ENCODE peak calls at places on chromosome 6, in seven cellular contexts. One of them, this sample, is unnamed.

GRCh38 chr6:62288974-62289373 is 2.9 kb upstream of the KHDRBS2 start:
- DNase-seq in ascending aorta: no peak
- DNase-seq in right atrium auricular region: no peak
- DNase-seq in K562: no peak
- DNase-seq in spleen: no peak
- DNase-seq in IMR-90: no peak
- DNase-seq in heart left ventricle: no peak
- DNase-seq in this sample: no peak

GRCh38 chr6:33490198-33490597 is 35.8 kb downstream of the ZBTB9 start:
- DNase-seq in ascending aorta: no peak
- DNase-seq in right atrium auricular region: no peak
- DNase-seq in K562: no peak
- DNase-seq in spleen: no peak
- DNase-seq in IMR-90: no peak
- DNase-seq in heart left ventricle: no peak
- DNase-seq in this sample: no peak

GRCh38 chr6:167832497-167833395 is 6.0 kb downstream of the AFDN start:
- DNase-seq in ascending aorta: no peak
- DNase-seq in right atrium auricular region: no peak
- DNase-seq in K562: no peak
- DNase-seq in spleen: no peak
- DNase-seq in IMR-90: peak; percentile 33
- DNase-seq in heart left ventricle: no peak
- DNase-seq in this sample: no peak

GRCh38 chr6:161353208-161353613 is 79.3 kb upstream of the AGPAT4 start:
- DNase-seq in ascending aorta: no peak
- DNase-seq in right atrium auricular region: no peak
- DNase-seq in K562: peak; percentile 61
- DNase-seq in spleen: no peak
- DNase-seq in IMR-90: no peak
- DNase-seq in heart left ventricle: no peak
- DNase-seq in this sample: no peak

GRCh38 chr6:155314092-155314772 is at the start of gene TFB1M:
- DNase-seq in ascending aorta: peak; percentile 99
- DNase-seq in right atrium auricular region: peak; percentile 98
- DNase-seq in K562: peak; percentile 96
- DNase-seq in spleen: peak; percentile 99
- DNase-seq in IMR-90: peak; percentile 98
- DNase-seq in heart left ventricle: peak; percentile 98
- DNase-seq in this sample: peak; percentile 88

GRCh38 chr6:109318328-109318876 is 63.9 kb downstream of the CD164 start:
- DNase-seq in ascending aorta: no peak
- DNase-seq in right atrium auricular region: no peak
- DNase-seq in K562: no peak
- DNase-seq in spleen: no peak
- DNase-seq in IMR-90: no peak
- DNase-seq in heart left ventricle: no peak
- DNase-seq in this sample: no peak

GRCh38 chr6:145360865-145361264 is 374.5 kb downstream of the EPM2A start:
- DNase-seq in ascending aorta: no peak
- DNase-seq in right atrium auricular region: no peak
- DNase-seq in K562: no peak
- DNase-seq in spleen: no peak
- DNase-seq in IMR-90: no peak
- DNase-seq in heart left ventricle: no peak
- DNase-seq in this sample: no peak

GRCh38 chr6:106752641-106753040 is 123.3 kb downstream of the QRSL1 start:
- DNase-seq in ascending aorta: no peak
- DNase-seq in right atrium auricular region: no peak
- DNase-seq in K562: no peak
- DNase-seq in spleen: no peak
- DNase-seq in IMR-90: no peak
- DNase-seq in heart left ventricle: no peak
- DNase-seq in this sample: no peak

GRCh38 chr6:75481936-75482593 is 11.5 kb downstream of the FILIP1 start:
- DNase-seq in ascending aorta: no peak
- DNase-seq in right atrium auricular region: no peak
- DNase-seq in K562: no peak
- DNase-seq in spleen: no peak
- DNase-seq in IMR-90: peak; percentile 80
- DNase-seq in heart left ventricle: no peak
- DNase-seq in this sample: no peak

GRCh38 chr6:107360476-107360875 is 98.9 kb downstream of the PDSS2 start:
- DNase-seq in ascending aorta: no peak
- DNase-seq in right atrium auricular region: no peak
- DNase-seq in K562: no peak
- DNase-seq in spleen: no peak
- DNase-seq in IMR-90: peak; percentile 46
- DNase-seq in heart left ventricle: no peak
- DNase-seq in this sample: no peak

GRCh38 chr6:14382381-14383236 is 265.0 kb downstream of the CD83 start:
- DNase-seq in ascending aorta: no peak
- DNase-seq in right atrium auricular region: no peak
- DNase-seq in K562: no peak
- DNase-seq in spleen: no peak
- DNase-seq in IMR-90: no peak
- DNase-seq in heart left ventricle: no peak
- DNase-seq in this sample: no peak

GRCh38 chr6:133606833-133607232 is 282.1 kb upstream of the TCF21 start:
- DNase-seq in ascending aorta: no peak
- DNase-seq in right atrium auricular region: no peak
- DNase-seq in K562: no peak
- DNase-seq in spleen: no peak
- DNase-seq in IMR-90: no peak
- DNase-seq in heart left ventricle: no peak
- DNase-seq in this sample: no peak

GRCh38 chr6:159565181-159565580 is 127.9 kb downstream of the SOD2 start:
- DNase-seq in ascending aorta: no peak
- DNase-seq in right atrium auricular region: no peak
- DNase-seq in K562: no peak
- DNase-seq in spleen: no peak
- DNase-seq in IMR-90: no peak
- DNase-seq in heart left ventricle: no peak
- DNase-seq in this sample: no peak

GRCh38 chr6:46216879-46217278 is 46.1 kb upstream of the ENPP5 start:
- DNase-seq in ascending aorta: no peak
- DNase-seq in right atrium auricular region: no peak
- DNase-seq in K562: no peak
- DNase-seq in spleen: no peak
- DNase-seq in IMR-90: no peak
- DNase-seq in heart left ventricle: no peak
- DNase-seq in this sample: no peak

GRCh38 chr6:170224694-170225660 is 65.9 kb downstream of the DLL1 start:
- DNase-seq in ascending aorta: no peak
- DNase-seq in right atrium auricular region: no peak
- DNase-seq in K562: no peak
- DNase-seq in spleen: peak; percentile 75
- DNase-seq in IMR-90: peak; percentile 44
- DNase-seq in heart left ventricle: peak; percentile 12
- DNase-seq in this sample: no peak

GRCh38 chr6:32982702-32983492 is 14.5 kb downstream of the BRD2 start:
- DNase-seq in ascending aorta: no peak
- DNase-seq in right atrium auricular region: no peak
- DNase-seq in K562: no peak
- DNase-seq in spleen: no peak
- DNase-seq in IMR-90: no peak
- DNase-seq in heart left ventricle: no peak
- DNase-seq in this sample: no peak

GRCh38 chr6:133240511-133241087 is 558 bp upstream of the EYA4 start:
- DNase-seq in ascending aorta: no peak
- DNase-seq in right atrium auricular region: no peak
- DNase-seq in K562: no peak
- DNase-seq in spleen: no peak
- DNase-seq in IMR-90: peak; percentile 75
- DNase-seq in heart left ventricle: peak; percentile 49
- DNase-seq in this sample: peak; percentile 22

GRCh38 chr6:7805828-7806227 is 79.9 kb downstream of the BMP6 start:
- DNase-seq in ascending aorta: no peak
- DNase-seq in right atrium auricular region: no peak
- DNase-seq in K562: no peak
- DNase-seq in spleen: no peak
- DNase-seq in IMR-90: no peak
- DNase-seq in heart left ventricle: no peak
- DNase-seq in this sample: no peak

GRCh38 chr6:162705736-162706135 is 21.8 kb downstream of the PRKN start:
- DNase-seq in ascending aorta: no peak
- DNase-seq in right atrium auricular region: no peak
- DNase-seq in K562: no peak
- DNase-seq in spleen: no peak
- DNase-seq in IMR-90: no peak
- DNase-seq in heart left ventricle: no peak
- DNase-seq in this sample: no peak

GRCh38 chr6:161835426-161836029 is 561.7 kb upstream of the AGPAT4 start:
- DNase-seq in ascending aorta: no peak
- DNase-seq in right atrium auricular region: peak; percentile 13
- DNase-seq in K562: no peak
- DNase-seq in spleen: no peak
- DNase-seq in IMR-90: no peak
- DNase-seq in heart left ventricle: no peak
- DNase-seq in this sample: no peak

GRCh38 chr6:88908598-88909548 is 54.5 kb downstream of the RNGTT start:
- DNase-seq in ascending aorta: no peak
- DNase-seq in right atrium auricular region: no peak
- DNase-seq in K562: no peak
- DNase-seq in spleen: no peak
- DNase-seq in IMR-90: no peak
- DNase-seq in heart left ventricle: no peak
- DNase-seq in this sample: no peak

GRCh38 chr6:169397684-169398083 is 144.0 kb upstream of the THBS2 start:
- DNase-seq in ascending aorta: no peak
- DNase-seq in right atrium auricular region: no peak
- DNase-seq in K562: no peak
- DNase-seq in spleen: no peak
- DNase-seq in IMR-90: no peak
- DNase-seq in heart left ventricle: no peak
- DNase-seq in this sample: no peak

GRCh38 chr6:157645201-157645795 is 177.7 kb upstream of the SNX9 start:
- DNase-seq in ascending aorta: no peak
- DNase-seq in right atrium auricular region: no peak
- DNase-seq in K562: no peak
- DNase-seq in spleen: no peak
- DNase-seq in IMR-90: no peak
- DNase-seq in heart left ventricle: no peak
- DNase-seq in this sample: no peak

GRCh38 chr6:166671434-166672061 is 44.5 kb upstream of the RPS6KA2 start:
- DNase-seq in ascending aorta: no peak
- DNase-seq in right atrium auricular region: no peak
- DNase-seq in K562: no peak
- DNase-seq in spleen: no peak
- DNase-seq in IMR-90: no peak
- DNase-seq in heart left ventricle: no peak
- DNase-seq in this sample: no peak

GRCh38 chr6:119182875-119183274 is 104.4 kb upstream of the FAM184A start:
- DNase-seq in ascending aorta: no peak
- DNase-seq in right atrium auricular region: no peak
- DNase-seq in K562: no peak
- DNase-seq in spleen: no peak
- DNase-seq in IMR-90: no peak
- DNase-seq in heart left ventricle: no peak
- DNase-seq in this sample: no peak

GRCh38 chr6:155056756-155057155 is 61.6 kb downstream of the TIAM2 start:
- DNase-seq in ascending aorta: no peak
- DNase-seq in right atrium auricular region: no peak
- DNase-seq in K562: no peak
- DNase-seq in spleen: no peak
- DNase-seq in IMR-90: no peak
- DNase-seq in heart left ventricle: no peak
- DNase-seq in this sample: no peak

DNA sequence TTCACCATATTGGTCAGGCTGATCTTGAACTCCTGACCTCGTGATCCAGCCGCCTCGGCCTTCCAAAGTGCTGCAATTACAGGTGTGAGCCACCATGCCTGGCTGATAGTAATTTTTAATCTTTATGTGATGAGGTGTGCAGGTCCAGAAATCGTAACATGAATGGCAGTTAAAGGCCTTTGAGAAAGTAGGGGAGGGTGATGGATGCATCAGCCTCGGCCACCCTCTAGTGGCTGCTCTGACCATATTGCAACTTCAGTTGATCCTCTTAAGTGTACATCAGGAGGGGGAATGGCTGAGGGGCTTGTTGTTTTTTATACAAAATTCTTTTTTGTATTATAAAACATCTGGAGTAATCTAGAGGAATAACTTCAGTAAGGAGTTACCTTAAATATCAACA is 193.0 kb downstream of the ZFAND3 start:
- DNase-seq in ascending aorta: no peak
- DNase-seq in right atrium auricular region: no peak
- DNase-seq in K562: peak; percentile 42
- DNase-seq in spleen: no peak
- DNase-seq in IMR-90: peak; percentile 67
- DNase-seq in heart left ventricle: peak; percentile 21
- DNase-seq in this sample: peak; percentile 47
- TF ChIP-seq CTCF in ascending aorta: peak; percentile 42
- TF ChIP-seq CTCF in right atrium auricular region: peak; percentile 50
- TF ChIP-seq CTCF in K562: peak; percentile 69
- TF ChIP-seq CTCF in spleen: peak; percentile 65
- TF ChIP-seq CTCF in IMR-90: peak; percentile 75
- TF ChIP-seq CTCF in heart left ventricle: peak; percentile 45
- TF ChIP-seq CTCF in this sample: peak; percentile 85

GRCh38 chr6:131065824-131066171 is 2.8 kb upstream of the EPB41L2 start:
- DNase-seq in ascending aorta: no peak
- DNase-seq in right atrium auricular region: no peak
- DNase-seq in K562: no peak
- DNase-seq in spleen: no peak
- DNase-seq in IMR-90: no peak
- DNase-seq in heart left ventricle: no peak
- DNase-seq in this sample: no peak
- TF ChIP-seq CTCF in ascending aorta: no peak
- TF ChIP-seq CTCF in right atrium auricular region: no peak
- TF ChIP-seq CTCF in K562: no peak
- TF ChIP-seq CTCF in spleen: no peak
- TF ChIP-seq CTCF in IMR-90: no peak
- TF ChIP-seq CTCF in heart left ventricle: no peak
- TF ChIP-seq CTCF in this sample: no peak

GRCh38 chr6:3229566-3230274 is 2.3 kb upstream of the TUBB2B start:
- DNase-seq in ascending aorta: peak; percentile 62
- DNase-seq in right atrium auricular region: no peak
- DNase-seq in K562: peak; percentile 68
- DNase-seq in spleen: no peak
- DNase-seq in IMR-90: no peak
- DNase-seq in heart left ventricle: no peak
- DNase-seq in this sample: peak; percentile 45
- TF ChIP-seq CTCF in ascending aorta: no peak
- TF ChIP-seq CTCF in right atrium auricular region: no peak
- TF ChIP-seq CTCF in K562: peak; percentile 34
- TF ChIP-seq CTCF in spleen: no peak
- TF ChIP-seq CTCF in IMR-90: no peak
- TF ChIP-seq CTCF in heart left ventricle: no peak
- TF ChIP-seq CTCF in this sample: peak; percentile 31

DNA sequence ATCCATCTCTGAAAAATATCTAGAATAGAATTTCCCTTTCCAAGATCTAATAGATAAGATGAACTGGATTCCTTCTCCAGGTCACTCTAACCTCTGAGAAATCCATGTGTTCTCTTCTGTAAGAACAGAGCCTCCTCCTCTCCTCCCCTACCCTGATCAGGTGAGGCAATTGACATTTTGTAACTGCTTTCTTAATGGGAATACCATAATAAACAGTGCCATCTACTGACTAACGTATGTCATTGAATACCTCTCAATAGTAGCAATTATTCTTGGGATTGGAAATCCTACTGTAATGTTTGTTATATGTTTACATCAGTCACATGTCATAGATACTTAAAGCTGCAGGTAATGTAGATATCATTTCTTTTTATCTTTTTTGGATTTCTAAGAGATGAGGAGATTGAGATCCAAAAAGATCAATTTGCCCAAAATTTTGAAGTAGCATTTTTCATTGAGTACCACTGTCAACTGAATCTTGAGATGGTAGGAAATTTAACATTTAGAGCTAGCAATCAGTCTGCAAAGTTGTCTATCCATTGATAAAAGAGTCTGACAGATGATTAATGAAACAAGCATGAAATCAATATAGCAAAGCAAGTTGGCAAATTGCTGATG is 365.8 kb upstream of the HSF2 start:
- DNase-seq in ascending aorta: no peak
- DNase-seq in right atrium auricular region: no peak
- DNase-seq in K562: peak; percentile 18
- DNase-seq in spleen: no peak
- DNase-seq in IMR-90: peak; percentile 70
- DNase-seq in heart left ventricle: no peak
- DNase-seq in this sample: peak; percentile 19
- TF ChIP-seq CTCF in ascending aorta: peak; percentile 71
- TF ChIP-seq CTCF in right atrium auricular region: peak; percentile 36
- TF ChIP-seq CTCF in K562: peak; percentile 39
- TF ChIP-seq CTCF in spleen: peak; percentile 58
- TF ChIP-seq CTCF in IMR-90: peak; percentile 76
- TF ChIP-seq CTCF in heart left ventricle: peak; percentile 50
- TF ChIP-seq CTCF in this sample: peak; percentile 51